ENCODE peak calls at places on chromosomes 2 and 18, in nine cellular contexts. One of them, this sample, is unnamed.
A peak's percentile ranks its signal among the peaks of the same experiment; 100 is the strongest.

GRCh38 chr2:94960266-94960665 is 65.2 kb upstream of the MAL start:
- DNase-seq in A549: no peak
- DNase-seq in AG10803: no peak
- DNase-seq in kidney: no peak
- DNase-seq in lower lobe of right lung: no peak
- DNase-seq in IMR-90: no peak
- DNase-seq in neural progenitor cell: no peak
- DNase-seq in lung: no peak
- DNase-seq in thoracic aorta: no peak
- DNase-seq in this sample: no peak

GRCh38 chr2:236874866-236875481 is 210.7 kb upstream of the COPS8 start:
- DNase-seq in A549: no peak
- DNase-seq in AG10803: no peak
- DNase-seq in kidney: no peak
- DNase-seq in lower lobe of right lung: no peak
- DNase-seq in IMR-90: no peak
- DNase-seq in neural progenitor cell: no peak
- DNase-seq in lung: peak; percentile 6
- DNase-seq in thoracic aorta: no peak
- DNase-seq in this sample: no peak

GRCh38 chr2:45736757-45737704 is 85.6 kb downstream of the PRKCE start:
- DNase-seq in A549: no peak
- DNase-seq in AG10803: no peak
- DNase-seq in kidney: no peak
- DNase-seq in lower lobe of right lung: no peak
- DNase-seq in IMR-90: peak; percentile 61
- DNase-seq in neural progenitor cell: no peak
- DNase-seq in lung: no peak
- DNase-seq in thoracic aorta: no peak
- DNase-seq in this sample: no peak

GRCh38 chr2:119408221-119408619 is 23.4 kb upstream of the TMEM37 start:
- DNase-seq in A549: no peak
- DNase-seq in AG10803: no peak
- DNase-seq in kidney: no peak
- DNase-seq in lower lobe of right lung: no peak
- DNase-seq in IMR-90: no peak
- DNase-seq in neural progenitor cell: no peak
- DNase-seq in lung: no peak
- DNase-seq in thoracic aorta: no peak
- DNase-seq in this sample: no peak

GRCh38 chr2:202436631-202437030 is 60.5 kb downstream of the BMPR2 start:
- DNase-seq in A549: no peak
- DNase-seq in AG10803: no peak
- DNase-seq in kidney: no peak
- DNase-seq in lower lobe of right lung: no peak
- DNase-seq in IMR-90: peak; percentile 21
- DNase-seq in neural progenitor cell: no peak
- DNase-seq in lung: no peak
- DNase-seq in thoracic aorta: no peak
- DNase-seq in this sample: no peak

GRCh38 chr2:241268716-241269445 is 46.6 kb downstream of the HDLBP start:
- DNase-seq in A549: no peak
- DNase-seq in AG10803: peak; percentile 54
- DNase-seq in kidney: no peak
- DNase-seq in lower lobe of right lung: no peak
- DNase-seq in IMR-90: peak; percentile 57
- DNase-seq in neural progenitor cell: no peak
- DNase-seq in lung: no peak
- DNase-seq in thoracic aorta: no peak
- DNase-seq in this sample: peak; percentile 73

GRCh38 chr18:53225567-53226325 is 885.7 kb downstream of the DCC start:
- DNase-seq in A549: no peak
- DNase-seq in AG10803: no peak
- DNase-seq in kidney: no peak
- DNase-seq in lower lobe of right lung: no peak
- DNase-seq in IMR-90: no peak
- DNase-seq in neural progenitor cell: no peak
- DNase-seq in lung: no peak
- DNase-seq in thoracic aorta: no peak
- DNase-seq in this sample: no peak

GRCh38 chr2:205259131-205259530 is 423.2 kb upstream of the NRP2 start:
- DNase-seq in A549: no peak
- DNase-seq in AG10803: no peak
- DNase-seq in kidney: no peak
- DNase-seq in lower lobe of right lung: no peak
- DNase-seq in IMR-90: peak; percentile 45
- DNase-seq in neural progenitor cell: no peak
- DNase-seq in lung: no peak
- DNase-seq in thoracic aorta: no peak
- DNase-seq in this sample: no peak

GRCh38 chr2:1869987-1870386 is 125.7 kb upstream of the PXDN start:
- DNase-seq in A549: no peak
- DNase-seq in AG10803: no peak
- DNase-seq in kidney: no peak
- DNase-seq in lower lobe of right lung: no peak
- DNase-seq in IMR-90: no peak
- DNase-seq in neural progenitor cell: no peak
- DNase-seq in lung: no peak
- DNase-seq in thoracic aorta: no peak
- DNase-seq in this sample: no peak

GRCh38 chr2:40432916-40433315 is 19.0 kb downstream of the SLC8A1 start:
- DNase-seq in A549: no peak
- DNase-seq in AG10803: peak; percentile 53
- DNase-seq in kidney: no peak
- DNase-seq in lower lobe of right lung: no peak
- DNase-seq in IMR-90: no peak
- DNase-seq in neural progenitor cell: no peak
- DNase-seq in lung: no peak
- DNase-seq in thoracic aorta: no peak
- DNase-seq in this sample: no peak

GRCh38 chr2:32838949-32839348 is 107.8 kb upstream of the LTBP1 start:
- DNase-seq in A549: no peak
- DNase-seq in AG10803: no peak
- DNase-seq in kidney: no peak
- DNase-seq in lower lobe of right lung: no peak
- DNase-seq in IMR-90: no peak
- DNase-seq in neural progenitor cell: no peak
- DNase-seq in lung: no peak
- DNase-seq in thoracic aorta: no peak
- DNase-seq in this sample: no peak

GRCh38 chr2:28510184-28510583 is 14.3 kb downstream of the PLB1 start:
- DNase-seq in A549: no peak
- DNase-seq in AG10803: no peak
- DNase-seq in kidney: no peak
- DNase-seq in lower lobe of right lung: no peak
- DNase-seq in IMR-90: no peak
- DNase-seq in neural progenitor cell: no peak
- DNase-seq in lung: no peak
- DNase-seq in thoracic aorta: no peak
- DNase-seq in this sample: no peak

GRCh38 chr2:27707462-27708256 is 44.0 kb downstream of the SLC4A1AP start:
- DNase-seq in A549: no peak
- DNase-seq in AG10803: no peak
- DNase-seq in kidney: no peak
- DNase-seq in lower lobe of right lung: no peak
- DNase-seq in IMR-90: no peak
- DNase-seq in neural progenitor cell: no peak
- DNase-seq in lung: no peak
- DNase-seq in thoracic aorta: no peak
- DNase-seq in this sample: no peak

GRCh38 chr2:167140330-167140729 is 252.1 kb downstream of the XIRP2 start:
- DNase-seq in A549: no peak
- DNase-seq in AG10803: no peak
- DNase-seq in kidney: no peak
- DNase-seq in lower lobe of right lung: no peak
- DNase-seq in IMR-90: no peak
- DNase-seq in neural progenitor cell: no peak
- DNase-seq in lung: no peak
- DNase-seq in thoracic aorta: no peak
- DNase-seq in this sample: no peak

GRCh38 chr2:2561346-2562095 is 230.4 kb upstream of the MYT1L start:
- DNase-seq in A549: no peak
- DNase-seq in AG10803: no peak
- DNase-seq in kidney: no peak
- DNase-seq in lower lobe of right lung: no peak
- DNase-seq in IMR-90: no peak
- DNase-seq in neural progenitor cell: no peak
- DNase-seq in lung: no peak
- DNase-seq in thoracic aorta: no peak
- DNase-seq in this sample: no peak

DNA sequence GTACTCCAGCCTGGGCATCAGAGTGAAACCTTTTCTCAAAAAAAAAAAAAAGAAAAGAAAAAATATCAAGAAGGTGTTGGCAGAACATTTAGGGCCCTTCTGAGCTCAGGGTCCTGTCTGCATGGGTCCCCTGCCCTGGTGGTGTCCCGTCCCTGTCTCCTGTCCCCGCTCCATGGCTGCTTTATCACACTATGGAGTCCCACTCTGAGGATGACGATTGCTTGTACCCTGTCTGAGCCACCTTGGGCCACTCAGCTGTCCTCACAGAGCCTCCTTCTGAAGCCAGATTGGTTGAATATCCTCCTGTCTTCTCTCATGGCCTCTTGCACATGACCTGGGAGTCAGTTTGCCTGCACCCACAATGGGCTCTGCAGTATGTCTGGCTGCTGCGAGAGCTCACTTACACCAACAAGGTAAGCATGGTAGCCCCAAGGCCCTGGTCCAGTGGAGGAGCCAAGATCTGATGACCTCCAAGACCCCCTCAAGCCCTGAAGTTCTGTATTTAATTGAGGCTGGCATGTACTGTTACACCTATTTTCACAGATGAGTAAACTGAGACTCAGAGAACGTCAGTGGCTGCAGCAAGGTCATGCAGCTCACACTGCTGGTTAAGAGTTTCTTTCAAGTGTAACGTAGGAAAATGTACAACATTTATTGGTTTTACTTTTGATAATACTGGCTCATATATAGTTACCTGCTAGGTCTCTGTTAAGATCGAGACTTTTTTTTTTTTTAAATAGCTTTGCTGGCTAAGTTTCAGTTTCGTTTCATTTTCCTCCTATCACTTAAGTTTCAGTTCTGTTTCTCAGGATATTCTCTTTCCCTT is 16.9 kb upstream of the ZCCHC2 start:
- DNase-seq in A549: no peak
- DNase-seq in AG10803: no peak
- DNase-seq in kidney: no peak
- DNase-seq in lower lobe of right lung: no peak
- DNase-seq in IMR-90: no peak
- DNase-seq in neural progenitor cell: no peak
- DNase-seq in lung: no peak
- DNase-seq in thoracic aorta: no peak
- DNase-seq in this sample: no peak
- H3K4me3 ChIP-seq in A549: peak overlapping the region; percentile 50
- H3K4me3 ChIP-seq in AG10803: peak overlapping the region; percentile 31
- H3K4me3 ChIP-seq in kidney: peak overlapping the region; percentile 76
- H3K4me3 ChIP-seq in lower lobe of right lung: peak overlapping the region; percentile 53
- H3K4me3 ChIP-seq in IMR-90: no peak overlapping the region
- H3K4me3 ChIP-seq in neural progenitor cell: no peak overlapping the region
- H3K4me3 ChIP-seq in lung: peak overlapping the region; percentile 30
- H3K4me3 ChIP-seq in thoracic aorta: peak overlapping the region; percentile 71
- H3K4me3 ChIP-seq in this sample: no peak overlapping the region

DNA sequence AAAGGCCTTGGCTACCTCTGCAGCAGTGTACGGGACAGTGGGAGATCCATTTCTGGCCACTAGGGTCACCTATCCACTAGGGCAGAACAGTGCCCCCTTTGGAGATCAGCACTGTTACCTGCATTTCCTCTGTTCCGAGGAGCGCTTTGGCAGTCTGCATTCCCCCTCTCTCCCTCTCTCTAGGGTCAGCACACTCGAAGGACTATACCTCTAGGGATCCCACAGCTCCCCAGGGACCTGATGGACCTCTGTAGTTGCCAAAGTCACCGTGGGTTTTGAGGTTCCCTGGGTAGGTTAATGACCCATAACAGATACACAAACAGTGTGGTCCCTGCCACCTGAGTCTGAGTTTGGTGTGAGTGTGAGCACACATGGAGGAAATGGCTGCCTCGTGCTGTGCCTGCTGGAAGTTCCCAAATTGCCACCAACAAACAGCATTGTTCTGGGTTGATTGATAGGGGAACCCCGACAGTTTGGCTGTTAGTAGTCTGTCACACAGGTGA is 99.8 kb upstream of the VWC2L start:
- DNase-seq in A549: no peak
- DNase-seq in AG10803: no peak
- DNase-seq in kidney: no peak
- DNase-seq in lower lobe of right lung: no peak
- DNase-seq in IMR-90: no peak
- DNase-seq in neural progenitor cell: peak; percentile 27
- DNase-seq in lung: no peak
- DNase-seq in thoracic aorta: no peak
- DNase-seq in this sample: no peak
- TF ChIP-seq CTCF in A549: no peak
- TF ChIP-seq CTCF in AG10803: no peak
- TF ChIP-seq CTCF in kidney: no peak
- TF ChIP-seq CTCF in lower lobe of right lung: no peak
- TF ChIP-seq CTCF in IMR-90: no peak
- TF ChIP-seq CTCF in neural progenitor cell: peak; percentile 31
- TF ChIP-seq CTCF in lung: no peak
- TF ChIP-seq CTCF in thoracic aorta: no peak
- TF ChIP-seq CTCF in this sample: peak; percentile 28

DNA sequence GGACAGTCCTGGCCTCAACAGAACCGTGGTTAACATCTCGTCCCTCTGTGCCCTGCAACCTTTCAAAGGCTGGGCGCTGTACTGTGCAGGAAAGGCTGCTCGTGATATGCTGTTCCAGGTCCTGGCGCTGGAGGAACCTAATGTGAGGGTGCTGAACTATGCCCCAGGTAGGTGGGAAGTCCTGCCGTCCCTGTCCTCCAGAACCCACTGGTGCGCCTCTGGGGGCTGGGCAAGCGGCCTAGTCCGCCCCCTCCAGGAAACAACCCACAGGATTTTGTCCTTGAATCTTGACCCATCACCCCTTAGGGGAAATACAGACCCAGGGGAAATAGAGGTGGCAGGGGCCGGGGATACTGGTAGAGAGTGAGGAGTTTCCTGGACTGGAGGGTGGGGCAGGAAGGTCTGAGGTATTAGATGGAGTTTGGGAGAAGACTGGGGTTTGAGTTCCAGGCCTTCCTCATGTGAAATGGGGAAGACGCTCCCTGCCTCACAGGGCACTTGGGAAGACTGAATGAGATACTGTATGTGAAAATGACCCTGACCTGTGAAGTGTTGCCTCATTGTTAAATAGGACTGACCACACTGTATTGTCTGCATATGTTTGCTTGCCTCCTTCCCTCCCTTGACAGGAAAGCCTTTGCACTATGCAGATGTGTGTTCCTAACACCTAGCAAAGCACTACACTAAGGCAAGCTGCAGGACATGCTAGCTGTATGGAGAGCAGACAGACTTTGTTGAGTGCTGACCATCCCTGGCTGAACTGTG is 1.4 kb downstream of the SPR start:
- DNase-seq in A549: no peak
- DNase-seq in AG10803: no peak
- DNase-seq in kidney: no peak
- DNase-seq in lower lobe of right lung: no peak
- DNase-seq in IMR-90: no peak
- DNase-seq in neural progenitor cell: no peak
- DNase-seq in lung: no peak
- DNase-seq in thoracic aorta: no peak
- DNase-seq in this sample: no peak
- H3K4me3 ChIP-seq in A549: peak overlapping the region; percentile 77
- H3K4me3 ChIP-seq in AG10803: no peak overlapping the region
- H3K4me3 ChIP-seq in kidney: peak overlapping the region; percentile 73
- H3K4me3 ChIP-seq in lower lobe of right lung: peak overlapping the region; percentile 74
- H3K4me3 ChIP-seq in IMR-90: no peak overlapping the region
- H3K4me3 ChIP-seq in neural progenitor cell: no peak overlapping the region
- H3K4me3 ChIP-seq in lung: no peak overlapping the region
- H3K4me3 ChIP-seq in thoracic aorta: peak overlapping the region; percentile 82
- H3K4me3 ChIP-seq in this sample: peak overlapping the region; percentile 55

GRCh38 chr2:219116776-219117646 is 43.6 kb downstream of the NHEJ1 start:
- DNase-seq in A549: no peak
- DNase-seq in AG10803: no peak
- DNase-seq in kidney: no peak
- DNase-seq in lower lobe of right lung: no peak
- DNase-seq in IMR-90: no peak
- DNase-seq in neural progenitor cell: no peak
- DNase-seq in lung: no peak
- DNase-seq in thoracic aorta: no peak
- DNase-seq in this sample: no peak
- TF ChIP-seq CTCF in A549: no peak
- TF ChIP-seq CTCF in AG10803: no peak
- TF ChIP-seq CTCF in kidney: peak; percentile 10
- TF ChIP-seq CTCF in lower lobe of right lung: no peak
- TF ChIP-seq CTCF in IMR-90: no peak
- TF ChIP-seq CTCF in neural progenitor cell: no peak
- TF ChIP-seq CTCF in lung: no peak
- TF ChIP-seq CTCF in thoracic aorta: no peak
- TF ChIP-seq CTCF in this sample: no peak

This sample was measured in HFF-Myc.